ENCODE peak calls at places on chromosome 21, in ten cellular contexts. One of them, this sample, is unnamed.

GRCh38 chr21:32298148-32298559 is 501 bp upstream of the MRAP start:
- DNase-seq in stimulated activated CD4-positive, alpha-beta T cell treated with anti-CD3 and anti-CD28 coated beads, TNF-alpha, amount 100 ng/mL, for 48 hours: no peak
- DNase-seq in SHP77: no peak
- DNase-seq in cardiac muscle cell: no peak
- DNase-seq in heart right ventricle: no peak
- DNase-seq in posterior cingulate gyrus: no peak
- DNase-seq in AG10803: peak
- DNase-seq in GM12865: no peak
- DNase-seq in anterior cingulate cortex: no peak
- DNase-seq in WERI-Rb-1: no peak
- DNase-seq in this sample: no peak

GRCh38 chr21:14591882-14592281 is 45.8 kb upstream of the SAMSN1 start:
- DNase-seq in stimulated activated CD4-positive, alpha-beta T cell treated with anti-CD3 and anti-CD28 coated beads, TNF-alpha, amount 100 ng/mL, for 48 hours: no peak
- DNase-seq in SHP77: no peak
- DNase-seq in cardiac muscle cell: no peak
- DNase-seq in heart right ventricle: no peak
- DNase-seq in posterior cingulate gyrus: no peak
- DNase-seq in AG10803: peak
- DNase-seq in GM12865: peak
- DNase-seq in anterior cingulate cortex: no peak
- DNase-seq in WERI-Rb-1: no peak
- DNase-seq in this sample: no peak

GRCh38 chr21:26405071-26405470 is 168.0 kb downstream of the CYYR1 start:
- DNase-seq in stimulated activated CD4-positive, alpha-beta T cell treated with anti-CD3 and anti-CD28 coated beads, TNF-alpha, amount 100 ng/mL, for 48 hours: no peak
- DNase-seq in SHP77: no peak
- DNase-seq in cardiac muscle cell: peak
- DNase-seq in heart right ventricle: no peak
- DNase-seq in posterior cingulate gyrus: no peak
- DNase-seq in AG10803: peak
- DNase-seq in GM12865: no peak
- DNase-seq in anterior cingulate cortex: no peak
- DNase-seq in WERI-Rb-1: no peak
- DNase-seq in this sample: no peak

GRCh38 chr21:28442624-28443023 is 550.1 kb downstream of the LTN1 start:
- DNase-seq in stimulated activated CD4-positive, alpha-beta T cell treated with anti-CD3 and anti-CD28 coated beads, TNF-alpha, amount 100 ng/mL, for 48 hours: no peak
- DNase-seq in SHP77: no peak
- DNase-seq in cardiac muscle cell: no peak
- DNase-seq in heart right ventricle: no peak
- DNase-seq in posterior cingulate gyrus: no peak
- DNase-seq in AG10803: peak
- DNase-seq in GM12865: peak
- DNase-seq in anterior cingulate cortex: no peak
- DNase-seq in WERI-Rb-1: no peak
- DNase-seq in this sample: no peak

GRCh38 chr21:36821032-36821299 is 122.1 kb downstream of the SIM2 start:
- DNase-seq in stimulated activated CD4-positive, alpha-beta T cell treated with anti-CD3 and anti-CD28 coated beads, TNF-alpha, amount 100 ng/mL, for 48 hours: no peak
- DNase-seq in SHP77: no peak
- DNase-seq in cardiac muscle cell: no peak
- DNase-seq in heart right ventricle: no peak
- DNase-seq in posterior cingulate gyrus: no peak
- DNase-seq in AG10803: no peak
- DNase-seq in GM12865: no peak
- DNase-seq in anterior cingulate cortex: no peak
- DNase-seq in WERI-Rb-1: no peak
- DNase-seq in this sample: no peak

GRCh38 chr21:34282223-34282622 is 81.6 kb upstream of the KCNE2 start:
- DNase-seq in stimulated activated CD4-positive, alpha-beta T cell treated with anti-CD3 and anti-CD28 coated beads, TNF-alpha, amount 100 ng/mL, for 48 hours: no peak
- DNase-seq in SHP77: no peak
- DNase-seq in cardiac muscle cell: no peak
- DNase-seq in heart right ventricle: no peak
- DNase-seq in posterior cingulate gyrus: no peak
- DNase-seq in AG10803: no peak
- DNase-seq in GM12865: peak
- DNase-seq in anterior cingulate cortex: no peak
- DNase-seq in WERI-Rb-1: no peak
- DNase-seq in this sample: no peak

GRCh38 chr21:29164330-29164942 is 34.0 kb downstream of the MAP3K7CL start:
- DNase-seq in stimulated activated CD4-positive, alpha-beta T cell treated with anti-CD3 and anti-CD28 coated beads, TNF-alpha, amount 100 ng/mL, for 48 hours: no peak
- DNase-seq in SHP77: peak
- DNase-seq in cardiac muscle cell: peak
- DNase-seq in heart right ventricle: no peak
- DNase-seq in posterior cingulate gyrus: no peak
- DNase-seq in AG10803: peak
- DNase-seq in GM12865: peak
- DNase-seq in anterior cingulate cortex: no peak
- DNase-seq in WERI-Rb-1: peak
- DNase-seq in this sample: peak

GRCh38 chr21:32256873-32257620 is 21.8 kb downstream of the MIS18A start:
- DNase-seq in stimulated activated CD4-positive, alpha-beta T cell treated with anti-CD3 and anti-CD28 coated beads, TNF-alpha, amount 100 ng/mL, for 48 hours: no peak
- DNase-seq in SHP77: no peak
- DNase-seq in cardiac muscle cell: peak
- DNase-seq in heart right ventricle: peak
- DNase-seq in posterior cingulate gyrus: peak
- DNase-seq in AG10803: peak
- DNase-seq in GM12865: peak
- DNase-seq in anterior cingulate cortex: peak
- DNase-seq in WERI-Rb-1: no peak
- DNase-seq in this sample: no peak

GRCh38 chr21:38813143-38813542 is 7.4 kb downstream of the ETS2 start:
- DNase-seq in stimulated activated CD4-positive, alpha-beta T cell treated with anti-CD3 and anti-CD28 coated beads, TNF-alpha, amount 100 ng/mL, for 48 hours: no peak
- DNase-seq in SHP77: no peak
- DNase-seq in cardiac muscle cell: no peak
- DNase-seq in heart right ventricle: no peak
- DNase-seq in posterior cingulate gyrus: no peak
- DNase-seq in AG10803: no peak
- DNase-seq in GM12865: no peak
- DNase-seq in anterior cingulate cortex: no peak
- DNase-seq in WERI-Rb-1: no peak
- DNase-seq in this sample: no peak

GRCh38 chr21:38413958-38414506 is 84.2 kb downstream of the ERG start:
- DNase-seq in stimulated activated CD4-positive, alpha-beta T cell treated with anti-CD3 and anti-CD28 coated beads, TNF-alpha, amount 100 ng/mL, for 48 hours: no peak
- DNase-seq in SHP77: no peak
- DNase-seq in cardiac muscle cell: no peak
- DNase-seq in heart right ventricle: no peak
- DNase-seq in posterior cingulate gyrus: no peak
- DNase-seq in AG10803: peak
- DNase-seq in GM12865: no peak
- DNase-seq in anterior cingulate cortex: no peak
- DNase-seq in WERI-Rb-1: no peak
- DNase-seq in this sample: no peak

GRCh38 chr21:43864806-43865470 is at the start of gene AGPAT3:
- DNase-seq in stimulated activated CD4-positive, alpha-beta T cell treated with anti-CD3 and anti-CD28 coated beads, TNF-alpha, amount 100 ng/mL, for 48 hours: no peak
- DNase-seq in SHP77: no peak
- DNase-seq in cardiac muscle cell: peak
- DNase-seq in heart right ventricle: peak
- DNase-seq in posterior cingulate gyrus: no peak
- DNase-seq in AG10803: peak
- DNase-seq in GM12865: peak
- DNase-seq in anterior cingulate cortex: no peak
- DNase-seq in WERI-Rb-1: no peak
- DNase-seq in this sample: no peak

GRCh38 chr21:35190201-35190701 is 141.1 kb upstream of the RUNX1 start:
- DNase-seq in stimulated activated CD4-positive, alpha-beta T cell treated with anti-CD3 and anti-CD28 coated beads, TNF-alpha, amount 100 ng/mL, for 48 hours: no peak
- DNase-seq in SHP77: no peak
- DNase-seq in cardiac muscle cell: no peak
- DNase-seq in heart right ventricle: no peak
- DNase-seq in posterior cingulate gyrus: no peak
- DNase-seq in AG10803: peak
- DNase-seq in GM12865: peak
- DNase-seq in anterior cingulate cortex: no peak
- DNase-seq in WERI-Rb-1: no peak
- DNase-seq in this sample: no peak

GRCh38 chr21:43193651-43194302 is 25.0 kb downstream of the CRYAA start:
- DNase-seq in stimulated activated CD4-positive, alpha-beta T cell treated with anti-CD3 and anti-CD28 coated beads, TNF-alpha, amount 100 ng/mL, for 48 hours: no peak
- DNase-seq in SHP77: no peak
- DNase-seq in cardiac muscle cell: no peak
- DNase-seq in heart right ventricle: peak
- DNase-seq in posterior cingulate gyrus: no peak
- DNase-seq in AG10803: peak
- DNase-seq in GM12865: peak
- DNase-seq in anterior cingulate cortex: no peak
- DNase-seq in WERI-Rb-1: peak
- DNase-seq in this sample: peak

GRCh38 chr21:27173052-27173451 is 206.2 kb upstream of the ADAMTS5 start:
- DNase-seq in stimulated activated CD4-positive, alpha-beta T cell treated with anti-CD3 and anti-CD28 coated beads, TNF-alpha, amount 100 ng/mL, for 48 hours: no peak
- DNase-seq in SHP77: no peak
- DNase-seq in cardiac muscle cell: no peak
- DNase-seq in heart right ventricle: no peak
- DNase-seq in posterior cingulate gyrus: no peak
- DNase-seq in AG10803: peak
- DNase-seq in GM12865: no peak
- DNase-seq in anterior cingulate cortex: no peak
- DNase-seq in WERI-Rb-1: no peak
- DNase-seq in this sample: no peak

GRCh38 chr21:16644690-16645089 is 868.2 kb upstream of the CXADR start:
- DNase-seq in stimulated activated CD4-positive, alpha-beta T cell treated with anti-CD3 and anti-CD28 coated beads, TNF-alpha, amount 100 ng/mL, for 48 hours: no peak
- DNase-seq in SHP77: no peak
- DNase-seq in cardiac muscle cell: no peak
- DNase-seq in heart right ventricle: no peak
- DNase-seq in posterior cingulate gyrus: no peak
- DNase-seq in AG10803: peak
- DNase-seq in GM12865: no peak
- DNase-seq in anterior cingulate cortex: no peak
- DNase-seq in WERI-Rb-1: no peak
- DNase-seq in this sample: no peak

GRCh38 chr21:15682977-15683376 is 46.8 kb upstream of the USP25 start:
- DNase-seq in stimulated activated CD4-positive, alpha-beta T cell treated with anti-CD3 and anti-CD28 coated beads, TNF-alpha, amount 100 ng/mL, for 48 hours: no peak
- DNase-seq in SHP77: no peak
- DNase-seq in cardiac muscle cell: no peak
- DNase-seq in heart right ventricle: no peak
- DNase-seq in posterior cingulate gyrus: no peak
- DNase-seq in AG10803: peak
- DNase-seq in GM12865: no peak
- DNase-seq in anterior cingulate cortex: no peak
- DNase-seq in WERI-Rb-1: no peak
- DNase-seq in this sample: no peak

GRCh38 chr21:44914176-44914874 is 6.4 kb downstream of the ITGB2 start:
- DNase-seq in stimulated activated CD4-positive, alpha-beta T cell treated with anti-CD3 and anti-CD28 coated beads, TNF-alpha, amount 100 ng/mL, for 48 hours: no peak
- DNase-seq in SHP77: no peak
- DNase-seq in cardiac muscle cell: no peak
- DNase-seq in heart right ventricle: no peak
- DNase-seq in posterior cingulate gyrus: no peak
- DNase-seq in AG10803: no peak
- DNase-seq in GM12865: peak
- DNase-seq in anterior cingulate cortex: no peak
- DNase-seq in WERI-Rb-1: no peak
- DNase-seq in this sample: no peak

GRCh38 chr21:31347435-31348032 is 3.5 kb upstream of the TIAM1 start:
- DNase-seq in stimulated activated CD4-positive, alpha-beta T cell treated with anti-CD3 and anti-CD28 coated beads, TNF-alpha, amount 100 ng/mL, for 48 hours: no peak
- DNase-seq in SHP77: peak
- DNase-seq in cardiac muscle cell: peak
- DNase-seq in heart right ventricle: no peak
- DNase-seq in posterior cingulate gyrus: no peak
- DNase-seq in AG10803: peak
- DNase-seq in GM12865: no peak
- DNase-seq in anterior cingulate cortex: no peak
- DNase-seq in WERI-Rb-1: no peak
- DNase-seq in this sample: peak

GRCh38 chr21:15731243-15731613 is 1.4 kb downstream of the USP25 start:
- DNase-seq in stimulated activated CD4-positive, alpha-beta T cell treated with anti-CD3 and anti-CD28 coated beads, TNF-alpha, amount 100 ng/mL, for 48 hours: no peak
- DNase-seq in SHP77: no peak
- DNase-seq in cardiac muscle cell: no peak
- DNase-seq in heart right ventricle: no peak
- DNase-seq in posterior cingulate gyrus: no peak
- DNase-seq in AG10803: no peak
- DNase-seq in GM12865: peak
- DNase-seq in anterior cingulate cortex: no peak
- DNase-seq in WERI-Rb-1: no peak
- DNase-seq in this sample: no peak

GRCh38 chr21:16420086-16420724 is 690.4 kb downstream of the USP25 start:
- DNase-seq in stimulated activated CD4-positive, alpha-beta T cell treated with anti-CD3 and anti-CD28 coated beads, TNF-alpha, amount 100 ng/mL, for 48 hours: no peak
- DNase-seq in SHP77: no peak
- DNase-seq in cardiac muscle cell: peak
- DNase-seq in heart right ventricle: no peak
- DNase-seq in posterior cingulate gyrus: peak
- DNase-seq in AG10803: peak
- DNase-seq in GM12865: no peak
- DNase-seq in anterior cingulate cortex: no peak
- DNase-seq in WERI-Rb-1: no peak
- DNase-seq in this sample: peak

GRCh38 chr21:38790038-38790437 is 15.7 kb upstream of the ETS2 start:
- DNase-seq in stimulated activated CD4-positive, alpha-beta T cell treated with anti-CD3 and anti-CD28 coated beads, TNF-alpha, amount 100 ng/mL, for 48 hours: no peak
- DNase-seq in SHP77: no peak
- DNase-seq in cardiac muscle cell: no peak
- DNase-seq in heart right ventricle: no peak
- DNase-seq in posterior cingulate gyrus: no peak
- DNase-seq in AG10803: no peak
- DNase-seq in GM12865: no peak
- DNase-seq in anterior cingulate cortex: no peak
- DNase-seq in WERI-Rb-1: no peak
- DNase-seq in this sample: no peak

GRCh38 chr21:32520885-32521735 is 64.2 kb downstream of the TCP10L start:
- DNase-seq in stimulated activated CD4-positive, alpha-beta T cell treated with anti-CD3 and anti-CD28 coated beads, TNF-alpha, amount 100 ng/mL, for 48 hours: no peak
- DNase-seq in SHP77: no peak
- DNase-seq in cardiac muscle cell: no peak
- DNase-seq in heart right ventricle: peak
- DNase-seq in posterior cingulate gyrus: peak
- DNase-seq in AG10803: peak
- DNase-seq in GM12865: no peak
- DNase-seq in anterior cingulate cortex: peak
- DNase-seq in WERI-Rb-1: no peak
- DNase-seq in this sample: no peak

GRCh38 chr21:26388731-26389231 is 184.3 kb downstream of the CYYR1 start:
- DNase-seq in stimulated activated CD4-positive, alpha-beta T cell treated with anti-CD3 and anti-CD28 coated beads, TNF-alpha, amount 100 ng/mL, for 48 hours: no peak
- DNase-seq in SHP77: no peak
- DNase-seq in cardiac muscle cell: no peak
- DNase-seq in heart right ventricle: no peak
- DNase-seq in posterior cingulate gyrus: no peak
- DNase-seq in AG10803: peak
- DNase-seq in GM12865: no peak
- DNase-seq in anterior cingulate cortex: no peak
- DNase-seq in WERI-Rb-1: no peak
- DNase-seq in this sample: no peak

GRCh38 chr21:44871576-44872265 is 1.8 kb downstream of the PTTG1IP start:
- DNase-seq in stimulated activated CD4-positive, alpha-beta T cell treated with anti-CD3 and anti-CD28 coated beads, TNF-alpha, amount 100 ng/mL, for 48 hours: no peak
- DNase-seq in SHP77: no peak
- DNase-seq in cardiac muscle cell: peak
- DNase-seq in heart right ventricle: peak
- DNase-seq in posterior cingulate gyrus: no peak
- DNase-seq in AG10803: peak
- DNase-seq in GM12865: no peak
- DNase-seq in anterior cingulate cortex: no peak
- DNase-seq in WERI-Rb-1: no peak
- DNase-seq in this sample: no peak

GRCh38 chr21:33769057-33769456 is 126.8 kb downstream of the ITSN1 start:
- DNase-seq in stimulated activated CD4-positive, alpha-beta T cell treated with anti-CD3 and anti-CD28 coated beads, TNF-alpha, amount 100 ng/mL, for 48 hours: no peak
- DNase-seq in SHP77: no peak
- DNase-seq in cardiac muscle cell: no peak
- DNase-seq in heart right ventricle: no peak
- DNase-seq in posterior cingulate gyrus: no peak
- DNase-seq in AG10803: no peak
- DNase-seq in GM12865: no peak
- DNase-seq in anterior cingulate cortex: no peak
- DNase-seq in WERI-Rb-1: no peak
- DNase-seq in this sample: no peak

GRCh38 chr21:41752231-41752681 is 14.6 kb downstream of the RIPK4 start:
- DNase-seq in stimulated activated CD4-positive, alpha-beta T cell treated with anti-CD3 and anti-CD28 coated beads, TNF-alpha, amount 100 ng/mL, for 48 hours: no peak
- DNase-seq in SHP77: no peak
- DNase-seq in cardiac muscle cell: no peak
- DNase-seq in heart right ventricle: no peak
- DNase-seq in posterior cingulate gyrus: no peak
- DNase-seq in AG10803: peak
- DNase-seq in GM12865: no peak
- DNase-seq in anterior cingulate cortex: no peak
- DNase-seq in WERI-Rb-1: no peak
- DNase-seq in this sample: no peak

GRCh38 chr21:14918542-14918941 is 146.3 kb downstream of the NRIP1 start:
- DNase-seq in stimulated activated CD4-positive, alpha-beta T cell treated with anti-CD3 and anti-CD28 coated beads, TNF-alpha, amount 100 ng/mL, for 48 hours: no peak
- DNase-seq in SHP77: no peak
- DNase-seq in cardiac muscle cell: no peak
- DNase-seq in heart right ventricle: no peak
- DNase-seq in posterior cingulate gyrus: no peak
- DNase-seq in AG10803: peak
- DNase-seq in GM12865: no peak
- DNase-seq in anterior cingulate cortex: no peak
- DNase-seq in WERI-Rb-1: peak
- DNase-seq in this sample: peak

GRCh38 chr21:31710586-31710985 is 21.3 kb downstream of the SCAF4 start:
- DNase-seq in stimulated activated CD4-positive, alpha-beta T cell treated with anti-CD3 and anti-CD28 coated beads, TNF-alpha, amount 100 ng/mL, for 48 hours: no peak
- DNase-seq in SHP77: no peak
- DNase-seq in cardiac muscle cell: no peak
- DNase-seq in heart right ventricle: no peak
- DNase-seq in posterior cingulate gyrus: no peak
- DNase-seq in AG10803: peak
- DNase-seq in GM12865: no peak
- DNase-seq in anterior cingulate cortex: no peak
- DNase-seq in WERI-Rb-1: no peak
- DNase-seq in this sample: no peak